ENCODE peak calls at places on chromosome 1, in seven cellular contexts. D is choroid plexus epithelial cell, I is skeletal muscle cell, M is retinal pigment epithelial cell, W is endodermal cell, P is kidney, Q is fibroblast of the aortic adventitia. S is an unnamed sample.

GRCh38 chr1:31798433-31799195 is 17.2 kb downstream of the SPOCD1 start:
- DNase-seq in Q (peak; percentile 79), P (peak; percentile 70), M (peak; percentile 85), I (peak; percentile 84), W (no peak), D (peak; percentile 73), S (no peak)

GRCh38 chr1:210241121-210241520 is 8.5 kb downstream of the SERTAD4 start:
- DNase-seq in M (no peak), Q (no peak), I (no peak), W (no peak), D (no peak), P (no peak), S (no peak)

GRCh38 chr1:235502601-235503332 is 1.5 kb downstream of the B3GALNT2 start:
- DNase-seq in I (no peak), M (no peak), W (no peak), D (peak; percentile 47), P (no peak), Q (peak; percentile 49), S (no peak)

GRCh38 chr1:161238039-161238473 is at the start of gene NR1I3:
- DNase-seq in M (no peak), W (no peak), D (no peak), Q (no peak), P (no peak), I (no peak), S (no peak)

GRCh38 chr1:171787686-171788480 is 6.4 kb downstream of the METTL13 start:
- DNase-seq in M (no peak), W (no peak), Q (no peak), P (no peak), I (no peak), D (no peak), S (no peak)

GRCh38 chr1:225878282-225878681 is 3.9 kb downstream of the TMEM63A start:
- DNase-seq in M (no peak), W (no peak), P (peak; percentile 41), D (no peak), I (no peak), Q (no peak), S (no peak)

GRCh38 chr1:15187175-15187810 is 33.7 kb downstream of the TMEM51 start:
- DNase-seq in D (no peak), P (no peak), Q (no peak), W (no peak), M (no peak), I (no peak), S (no peak)

GRCh38 chr1:151905070-151905442 is 4.3 kb downstream of the THEM4 start:
- DNase-seq in Q (peak; percentile 53), W (no peak), D (peak; percentile 49), M (no peak), P (no peak), I (no peak), S (no peak)

GRCh38 chr1:3096360-3096759 is 27.4 kb downstream of the PRDM16 start:
- DNase-seq in D (no peak), Q (no peak), I (no peak), P (no peak), W (no peak), M (no peak), S (no peak)

GRCh38 chr1:3092530-3092929 is 23.5 kb downstream of the PRDM16 start:
- DNase-seq in D (no peak), W (no peak), Q (no peak), M (no peak), P (no peak), I (no peak), S (no peak)

GRCh38 chr1:3093928-3094626 is 25.1 kb downstream of the PRDM16 start:
- DNase-seq in D (no peak), M (no peak), Q (no peak), P (no peak), I (no peak), W (no peak), S (no peak)

GRCh38 chr1:3097231-3097630 is 28.2 kb downstream of the PRDM16 start:
- DNase-seq in P (no peak), D (no peak), W (no peak), Q (no peak), M (no peak), I (no peak), S (no peak)

GRCh38 chr1:3094863-3095780 is 26.1 kb downstream of the PRDM16 start:
- DNase-seq in D (no peak), Q (no peak), W (no peak), P (no peak), I (no peak), M (no peak), S (no peak)
- H3K4me3 ChIP-seq in D (no peak overlapping the region), Q (no peak overlapping the region), W (no peak overlapping the region), P (no peak overlapping the region), I (no peak overlapping the region), M (no peak overlapping the region), S (peak overlapping the region; percentile 8)

GRCh38 chr1:27044613-27045091 is 32.0 kb upstream of the TENT5B start:
- DNase-seq in M (no peak), W (peak; percentile 98), P (peak; percentile 93), D (peak; percentile 82), Q (peak; percentile 82), I (no peak), S (peak; percentile 86)
- H3K4me3 ChIP-seq in M (no peak overlapping the region), W (no peak overlapping the region), P (peak overlapping the region; percentile 15), D (no peak overlapping the region), Q (peak overlapping the region; percentile 13), I (no peak overlapping the region), S (peak overlapping the region; percentile 49)

GRCh38 chr1:93692001-93692400 is 10.4 kb upstream of the BCAR3 start:
- DNase-seq in Q (no peak), P (no peak), I (no peak), D (no peak), W (no peak), M (no peak), S (no peak)

GRCh38 chr1:93694039-93694438 is 12.4 kb upstream of the BCAR3 start:
- DNase-seq in Q (no peak), D (no peak), M (no peak), P (no peak), I (no peak), W (no peak), S (no peak)

GRCh38 chr1:93692451-93692861 is 10.8 kb upstream of the BCAR3 start:
- DNase-seq in Q (peak; percentile 40), M (peak; percentile 84), W (no peak), I (no peak), D (no peak), P (no peak), S (no peak)

GRCh38 chr1:93694833-93695232 is 13.2 kb upstream of the BCAR3 start:
- DNase-seq in P (no peak), M (peak; percentile 71), I (no peak), Q (no peak), W (peak; percentile 85), D (no peak), S (no peak)

GRCh38 chr1:93692983-93693591 is 11.4 kb upstream of the BCAR3 start:
- DNase-seq in I (no peak), W (no peak), Q (peak; percentile 75), D (peak; percentile 71), M (no peak), P (no peak), S (no peak)
- H3K4me3 ChIP-seq in I (no peak overlapping the region), W (no peak overlapping the region), Q (no peak overlapping the region), D (no peak overlapping the region), M (no peak overlapping the region), P (no peak overlapping the region), S (peak overlapping the region; percentile 42)

GRCh38 chr1:3610165-3610822 is 1.0 kb downstream of the MEGF6 start:
- DNase-seq in P (no peak), W (peak; percentile 74), M (no peak), I (no peak), D (peak; percentile 46), Q (peak; percentile 43), S (no peak)
- H3K4me3 ChIP-seq in P (no peak overlapping the region), W (peak overlapping the region; percentile 83), M (peak overlapping the region; percentile 48), I (no peak overlapping the region), D (peak overlapping the region; percentile 45), Q (no peak overlapping the region), S (peak overlapping the region; percentile 69)

GRCh38 chr1:43359696-43360095 is 915 bp downstream of the CDC20 start:
- DNase-seq in I (no peak), D (no peak), M (no peak), W (no peak), Q (no peak), P (no peak), S (no peak)
- H3K4me3 ChIP-seq in I (peak overlapping the region; percentile 63), D (no peak overlapping the region), M (peak overlapping the region; percentile 84), W (peak overlapping the region; percentile 90), Q (peak overlapping the region; percentile 71), P (no peak overlapping the region), S (no peak overlapping the region)

GRCh38 chr1:20788489-20788795 is 1.3 kb upstream of the HP1BP3 start:
- DNase-seq in W (no peak), Q (no peak), I (no peak), D (no peak), P (no peak), M (no peak), S (no peak)

GRCh38 chr1:20787775-20788488 is 825 bp upstream of the HP1BP3 start:
- DNase-seq in P (no peak), D (peak; percentile 71), Q (peak; percentile 62), M (no peak), W (peak; percentile 52), I (peak; percentile 32), S (no peak)

GRCh38 chr1:20786310-20787099 is 602 bp downstream of the HP1BP3 start:
- DNase-seq in P (peak; percentile 98), I (peak; percentile 79), D (peak; percentile 96), M (peak; percentile 63), Q (peak; percentile 90), W (peak; percentile 98), S (peak; percentile 94)

GRCh38 chr1:20787100-20787774 is at the start of gene HP1BP3:
- DNase-seq in W (peak; percentile 85), I (peak; percentile 16), D (peak; percentile 71), M (no peak), P (no peak), Q (peak; percentile 67), S (peak; percentile 84)

GRCh38 chr1:20785907-20786309 is 1.2 kb downstream of the HP1BP3 start:
- DNase-seq in D (no peak), P (no peak), I (no peak), Q (no peak), W (no peak), M (no peak), S (no peak)
- H3K4me3 ChIP-seq in D (peak overlapping the region; percentile 98), P (peak overlapping the region; percentile 93), I (peak overlapping the region; percentile 77), Q (peak overlapping the region; percentile 88), W (peak overlapping the region; percentile 91), M (peak overlapping the region; percentile 97), S (peak overlapping the region; percentile 88)

DNA sequence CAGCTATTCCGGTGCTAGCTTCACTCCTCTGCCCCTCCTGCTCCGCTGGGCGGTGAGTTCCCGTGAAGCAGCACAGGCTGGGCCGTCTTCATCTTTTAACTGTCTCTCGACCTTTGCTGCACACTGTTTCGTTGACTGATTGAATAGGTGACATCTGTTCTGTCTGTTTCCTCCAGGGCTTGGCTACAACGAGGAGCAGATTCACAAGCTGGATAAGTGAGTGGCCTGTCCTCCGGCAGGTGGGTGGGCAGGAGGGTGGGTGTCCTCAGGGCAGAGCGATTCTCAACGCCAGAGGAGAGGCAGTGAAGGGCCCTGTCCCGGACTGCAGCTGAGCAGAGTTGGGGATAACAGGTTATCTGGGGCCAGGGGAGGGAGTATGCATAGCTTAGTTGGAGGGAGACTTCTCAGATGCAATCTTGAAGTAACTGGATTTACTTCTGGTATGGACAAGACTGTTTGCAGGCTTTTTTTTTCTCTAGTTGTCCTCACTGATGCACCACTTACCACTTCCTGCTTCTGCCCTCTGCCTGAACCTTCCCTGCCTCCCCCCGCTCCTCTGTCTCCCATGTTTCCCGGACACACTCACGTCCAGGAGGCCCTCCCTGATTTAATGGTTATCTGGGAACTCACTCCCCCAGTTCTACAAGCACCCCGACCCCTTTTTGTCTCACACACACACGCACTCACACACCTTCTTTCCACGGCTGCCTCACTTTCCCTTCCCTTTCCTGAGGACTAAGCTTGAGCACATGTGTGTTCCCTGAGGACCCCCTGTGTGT is 16.5 kb upstream of the RASSF5 start:
- DNase-seq in D (peak; percentile 88), I (no peak), Q (no peak), W (no peak), P (no peak), M (no peak), S (no peak)
- H3K4me3 ChIP-seq in D (no peak overlapping the region), I (no peak overlapping the region), Q (no peak overlapping the region), W (no peak overlapping the region), P (no peak overlapping the region), M (no peak overlapping the region), S (no peak overlapping the region)

GRCh38 chr1:85116856-85117255 is 68.6 kb upstream of the MCOLN3 start:
- DNase-seq in I (no peak), D (no peak), M (no peak), W (no peak), P (no peak), Q (no peak), S (no peak)
- H3K4me3 ChIP-seq in I (no peak overlapping the region), D (no peak overlapping the region), M (no peak overlapping the region), W (no peak overlapping the region), P (no peak overlapping the region), Q (no peak overlapping the region), S (no peak overlapping the region)

S was measured in coronary artery.